ENCODE peak calls at places on chromosomes 6 and 20, in eight cellular contexts. One of them, this sample, is unnamed.

GRCh38 chr6:132300323-132300949 is 100.8 kb downstream of the MOXD1 start:
- DNase-seq in NCI-H1092: no peak
- DNase-seq in ACHN: peak
- DNase-seq in astrocyte: peak
- DNase-seq in amniotic stem cell: peak
- DNase-seq in AG20443: peak
- DNase-seq in WTC11: peak
- DNase-seq in lower lobe of right lung: no peak
- DNase-seq in this sample: no peak

GRCh38 chr6:105536961-105537360 is 134.1 kb upstream of the PREP start:
- DNase-seq in NCI-H1092: no peak
- DNase-seq in ACHN: no peak
- DNase-seq in astrocyte: no peak
- DNase-seq in amniotic stem cell: no peak
- DNase-seq in AG20443: no peak
- DNase-seq in WTC11: no peak
- DNase-seq in lower lobe of right lung: no peak
- DNase-seq in this sample: no peak

GRCh38 chr6:4130357-4130987 is 4.9 kb downstream of the ECI2 start:
- DNase-seq in NCI-H1092: no peak
- DNase-seq in ACHN: no peak
- DNase-seq in astrocyte: no peak
- DNase-seq in amniotic stem cell: no peak
- DNase-seq in AG20443: no peak
- DNase-seq in WTC11: no peak
- DNase-seq in lower lobe of right lung: peak
- DNase-seq in this sample: no peak

GRCh38 chr6:155472886-155473285 is 17.2 kb upstream of the NOX3 start:
- DNase-seq in NCI-H1092: no peak
- DNase-seq in ACHN: no peak
- DNase-seq in astrocyte: peak
- DNase-seq in amniotic stem cell: no peak
- DNase-seq in AG20443: no peak
- DNase-seq in WTC11: no peak
- DNase-seq in lower lobe of right lung: no peak
- DNase-seq in this sample: no peak

GRCh38 chr6:134464690-134465411 is 146.9 kb upstream of the SGK1 start:
- DNase-seq in NCI-H1092: peak
- DNase-seq in ACHN: no peak
- DNase-seq in astrocyte: peak
- DNase-seq in amniotic stem cell: no peak
- DNase-seq in AG20443: peak
- DNase-seq in WTC11: no peak
- DNase-seq in lower lobe of right lung: no peak
- DNase-seq in this sample: peak

GRCh38 chr6:40419377-40419776 is 167.8 kb downstream of the LRFN2 start:
- DNase-seq in NCI-H1092: no peak
- DNase-seq in ACHN: no peak
- DNase-seq in astrocyte: no peak
- DNase-seq in amniotic stem cell: no peak
- DNase-seq in AG20443: no peak
- DNase-seq in WTC11: no peak
- DNase-seq in lower lobe of right lung: peak
- DNase-seq in this sample: no peak

GRCh38 chr20:3804781-3805180 is 8.7 kb downstream of the CDC25B start:
- DNase-seq in NCI-H1092: no peak
- DNase-seq in ACHN: no peak
- DNase-seq in astrocyte: no peak
- DNase-seq in amniotic stem cell: no peak
- DNase-seq in AG20443: no peak
- DNase-seq in WTC11: no peak
- DNase-seq in lower lobe of right lung: peak
- DNase-seq in this sample: no peak

GRCh38 chr6:75094614-75095321 is 111.1 kb downstream of the COL12A1 start:
- DNase-seq in NCI-H1092: no peak
- DNase-seq in ACHN: no peak
- DNase-seq in astrocyte: peak
- DNase-seq in amniotic stem cell: peak
- DNase-seq in AG20443: peak
- DNase-seq in WTC11: no peak
- DNase-seq in lower lobe of right lung: no peak
- DNase-seq in this sample: no peak

GRCh38 chr6:19905584-19905983 is 68.4 kb downstream of the ID4 start:
- DNase-seq in NCI-H1092: no peak
- DNase-seq in ACHN: no peak
- DNase-seq in astrocyte: no peak
- DNase-seq in amniotic stem cell: no peak
- DNase-seq in AG20443: no peak
- DNase-seq in WTC11: no peak
- DNase-seq in lower lobe of right lung: no peak
- DNase-seq in this sample: no peak

GRCh38 chr20:37521091-37521771 is at the start of gene NNAT:
- DNase-seq in NCI-H1092: no peak
- DNase-seq in ACHN: no peak
- DNase-seq in astrocyte: no peak
- DNase-seq in amniotic stem cell: no peak
- DNase-seq in AG20443: no peak
- DNase-seq in WTC11: peak
- DNase-seq in lower lobe of right lung: no peak
- DNase-seq in this sample: peak

GRCh38 chr6:23983691-23984090 is 142.3 kb upstream of the NRSN1 start:
- DNase-seq in NCI-H1092: no peak
- DNase-seq in ACHN: no peak
- DNase-seq in astrocyte: no peak
- DNase-seq in amniotic stem cell: no peak
- DNase-seq in AG20443: no peak
- DNase-seq in WTC11: no peak
- DNase-seq in lower lobe of right lung: no peak
- DNase-seq in this sample: peak

GRCh38 chr6:133854633-133855598 is 34.0 kb upstream of the TCF21 start:
- DNase-seq in NCI-H1092: no peak
- DNase-seq in ACHN: no peak
- DNase-seq in astrocyte: no peak
- DNase-seq in amniotic stem cell: no peak
- DNase-seq in AG20443: peak
- DNase-seq in WTC11: peak
- DNase-seq in lower lobe of right lung: no peak
- DNase-seq in this sample: no peak

GRCh38 chr6:2695464-2696095 is 55.1 kb downstream of the MYLK4 start:
- DNase-seq in NCI-H1092: no peak
- DNase-seq in ACHN: peak
- DNase-seq in astrocyte: no peak
- DNase-seq in amniotic stem cell: peak
- DNase-seq in AG20443: no peak
- DNase-seq in WTC11: no peak
- DNase-seq in lower lobe of right lung: no peak
- DNase-seq in this sample: no peak

GRCh38 chr20:45968081-45968671 is 3.8 kb downstream of the ZNF335 start:
- DNase-seq in NCI-H1092: no peak
- DNase-seq in ACHN: no peak
- DNase-seq in astrocyte: no peak
- DNase-seq in amniotic stem cell: no peak
- DNase-seq in AG20443: no peak
- DNase-seq in WTC11: no peak
- DNase-seq in lower lobe of right lung: peak
- DNase-seq in this sample: no peak

GRCh38 chr6:36694616-36695015 is 3.0 kb upstream of the RAB44 start:
- DNase-seq in NCI-H1092: no peak
- DNase-seq in ACHN: no peak
- DNase-seq in astrocyte: no peak
- DNase-seq in amniotic stem cell: no peak
- DNase-seq in AG20443: no peak
- DNase-seq in WTC11: no peak
- DNase-seq in lower lobe of right lung: no peak
- DNase-seq in this sample: no peak

GRCh38 chr20:59747671-59748515 is 143.6 kb downstream of the PHACTR3 start:
- DNase-seq in NCI-H1092: no peak
- DNase-seq in ACHN: no peak
- DNase-seq in astrocyte: no peak
- DNase-seq in amniotic stem cell: no peak
- DNase-seq in AG20443: no peak
- DNase-seq in WTC11: no peak
- DNase-seq in lower lobe of right lung: no peak
- DNase-seq in this sample: no peak

GRCh38 chr6:149153637-149154036 is 163.9 kb upstream of the TAB2 start:
- DNase-seq in NCI-H1092: no peak
- DNase-seq in ACHN: no peak
- DNase-seq in astrocyte: no peak
- DNase-seq in amniotic stem cell: no peak
- DNase-seq in AG20443: no peak
- DNase-seq in WTC11: no peak
- DNase-seq in lower lobe of right lung: no peak
- DNase-seq in this sample: no peak

GRCh38 chr20:8837396-8837795 is 231.5 kb upstream of the PLCB4 start:
- DNase-seq in NCI-H1092: no peak
- DNase-seq in ACHN: no peak
- DNase-seq in astrocyte: peak
- DNase-seq in amniotic stem cell: no peak
- DNase-seq in AG20443: peak
- DNase-seq in WTC11: no peak
- DNase-seq in lower lobe of right lung: no peak
- DNase-seq in this sample: no peak

GRCh38 chr6:29294499-29294914 is 7.0 kb upstream of the OR14J1 start:
- DNase-seq in NCI-H1092: no peak
- DNase-seq in ACHN: no peak
- DNase-seq in astrocyte: no peak
- DNase-seq in amniotic stem cell: no peak
- DNase-seq in AG20443: no peak
- DNase-seq in WTC11: no peak
- DNase-seq in lower lobe of right lung: no peak
- DNase-seq in this sample: no peak

GRCh38 chr20:45036044-45036755 is 64.7 kb downstream of the KCNS1 start:
- DNase-seq in NCI-H1092: no peak
- DNase-seq in ACHN: peak
- DNase-seq in astrocyte: peak
- DNase-seq in amniotic stem cell: no peak
- DNase-seq in AG20443: peak
- DNase-seq in WTC11: no peak
- DNase-seq in lower lobe of right lung: no peak
- DNase-seq in this sample: no peak

GRCh38 chr20:58017237-58017969 is 211.1 kb downstream of the ANKRD60 start:
- DNase-seq in NCI-H1092: no peak
- DNase-seq in ACHN: peak
- DNase-seq in astrocyte: peak
- DNase-seq in amniotic stem cell: peak
- DNase-seq in AG20443: peak
- DNase-seq in WTC11: no peak
- DNase-seq in lower lobe of right lung: no peak
- DNase-seq in this sample: no peak

GRCh38 chr20:37155987-37156386 is 23.1 kb upstream of the RPN2 start:
- DNase-seq in NCI-H1092: no peak
- DNase-seq in ACHN: no peak
- DNase-seq in astrocyte: no peak
- DNase-seq in amniotic stem cell: no peak
- DNase-seq in AG20443: no peak
- DNase-seq in WTC11: no peak
- DNase-seq in lower lobe of right lung: no peak
- DNase-seq in this sample: no peak

GRCh38 chr6:80210618-80211017 is 104.1 kb downstream of the BCKDHB start:
- DNase-seq in NCI-H1092: no peak
- DNase-seq in ACHN: no peak
- DNase-seq in astrocyte: peak
- DNase-seq in amniotic stem cell: no peak
- DNase-seq in AG20443: no peak
- DNase-seq in WTC11: no peak
- DNase-seq in lower lobe of right lung: no peak
- DNase-seq in this sample: no peak

GRCh38 chr6:52995913-52996685 is 1.0 kb upstream of the GSTA4 start:
- DNase-seq in NCI-H1092: no peak
- DNase-seq in ACHN: peak
- DNase-seq in astrocyte: peak
- DNase-seq in amniotic stem cell: no peak
- DNase-seq in AG20443: no peak
- DNase-seq in WTC11: peak
- DNase-seq in lower lobe of right lung: peak
- DNase-seq in this sample: peak

GRCh38 chr6:54493138-54493537 is 184.9 kb downstream of the TINAG start:
- DNase-seq in NCI-H1092: no peak
- DNase-seq in ACHN: peak
- DNase-seq in astrocyte: peak
- DNase-seq in amniotic stem cell: no peak
- DNase-seq in AG20443: peak
- DNase-seq in WTC11: no peak
- DNase-seq in lower lobe of right lung: no peak
- DNase-seq in this sample: no peak

GRCh38 chr6:105868823-105869460 is 217.2 kb upstream of the PRDM1 start:
- DNase-seq in NCI-H1092: no peak
- DNase-seq in ACHN: no peak
- DNase-seq in astrocyte: no peak
- DNase-seq in amniotic stem cell: no peak
- DNase-seq in AG20443: no peak
- DNase-seq in WTC11: no peak
- DNase-seq in lower lobe of right lung: no peak
- DNase-seq in this sample: no peak

GRCh38 chr6:128844598-128844997 is 38.3 kb upstream of the LAMA2 start:
- DNase-seq in NCI-H1092: no peak
- DNase-seq in ACHN: no peak
- DNase-seq in astrocyte: no peak
- DNase-seq in amniotic stem cell: no peak
- DNase-seq in AG20443: no peak
- DNase-seq in WTC11: no peak
- DNase-seq in lower lobe of right lung: no peak
- DNase-seq in this sample: no peak

GRCh38 chr6:1574083-1574761 is 35.5 kb upstream of the FOXC1 start:
- DNase-seq in NCI-H1092: no peak
- DNase-seq in ACHN: no peak
- DNase-seq in astrocyte: no peak
- DNase-seq in amniotic stem cell: no peak
- DNase-seq in AG20443: no peak
- DNase-seq in WTC11: no peak
- DNase-seq in lower lobe of right lung: no peak
- DNase-seq in this sample: no peak

GRCh38 chr6:111592726-111593515 is 12.8 kb downstream of the TRAF3IP2 start:
- DNase-seq in NCI-H1092: no peak
- DNase-seq in ACHN: no peak
- DNase-seq in astrocyte: no peak
- DNase-seq in amniotic stem cell: no peak
- DNase-seq in AG20443: no peak
- DNase-seq in WTC11: no peak
- DNase-seq in lower lobe of right lung: no peak
- DNase-seq in this sample: no peak

GRCh38 chr6:14281831-14282230 is 164.3 kb downstream of the CD83 start:
- DNase-seq in NCI-H1092: no peak
- DNase-seq in ACHN: no peak
- DNase-seq in astrocyte: no peak
- DNase-seq in amniotic stem cell: no peak
- DNase-seq in AG20443: no peak
- DNase-seq in WTC11: no peak
- DNase-seq in lower lobe of right lung: no peak
- DNase-seq in this sample: no peak

GRCh38 chr6:11804135-11804534 is 25.5 kb upstream of the ADTRP start:
- DNase-seq in NCI-H1092: no peak
- DNase-seq in ACHN: no peak
- DNase-seq in astrocyte: no peak
- DNase-seq in amniotic stem cell: no peak
- DNase-seq in AG20443: no peak
- DNase-seq in WTC11: no peak
- DNase-seq in lower lobe of right lung: no peak
- DNase-seq in this sample: no peak

GRCh38 chr6:119891206-119891605 is 541.6 kb upstream of the MAN1A1 start:
- DNase-seq in NCI-H1092: no peak
- DNase-seq in ACHN: no peak
- DNase-seq in astrocyte: no peak
- DNase-seq in amniotic stem cell: no peak
- DNase-seq in AG20443: no peak
- DNase-seq in WTC11: no peak
- DNase-seq in lower lobe of right lung: no peak
- DNase-seq in this sample: no peak

This sample was measured in NCI-H2227 treated with DMSO at 0.1 percent for 48 hours.